ENCODE peak calls at places on chromosome 18, in nine cellular contexts. D, F, W, N, R, Y, S, T and M are unnamed samples.

GRCh38 chr18:78902795-78903435 is 76.7 kb upstream of the SALL3 start:
- DNase-seq in D (no peak), F (no peak), W (no peak), N (no peak), R (no peak), Y (no peak), S (no peak), T (no peak), M (no peak)

GRCh38 chr18:49021433-49022129 is 70.8 kb upstream of the SMAD7 start:
- DNase-seq in D (no peak), F (peak; percentile 84), W (no peak), N (no peak), R (peak; percentile 20), Y (peak; percentile 28), S (peak; percentile 38), T (peak; percentile 91), M (no peak)

GRCh38 chr18:74562080-74562725 is 27.9 kb downstream of the CNDP1 start:
- DNase-seq in D (no peak), F (no peak), W (no peak), N (no peak), R (no peak), Y (no peak), S (no peak), T (no peak), M (no peak)

GRCh38 chr18:4358618-4359017 is 96.5 kb downstream of the DLGAP1 start:
- DNase-seq in D (no peak), F (no peak), W (no peak), N (no peak), R (no peak), Y (no peak), S (no peak), T (no peak), M (no peak)

GRCh38 chr18:60746491-60746890 is 373.9 kb upstream of the MC4R start:
- DNase-seq in D (no peak), F (no peak), W (no peak), N (no peak), R (no peak), Y (no peak), S (no peak), T (no peak), M (no peak)

GRCh38 chr18:40851014-40851429 is 1104.0 kb upstream of the PIK3C3 start:
- DNase-seq in D (no peak), F (peak; percentile 86), W (no peak), N (no peak), R (no peak), Y (no peak), S (no peak), T (no peak), M (no peak)

GRCh38 chr18:58649966-58650816 is 21.1 kb upstream of the MALT1 start:
- DNase-seq in D (no peak), F (peak; percentile 56), W (no peak), N (no peak), R (no peak), Y (peak; percentile 20), S (no peak), T (no peak), M (no peak)

GRCh38 chr18:59700535-59700967 is 3.3 kb upstream of the CCBE1 start:
- DNase-seq in D (no peak), F (no peak), W (no peak), N (no peak), R (no peak), Y (no peak), S (no peak), T (no peak), M (no peak)

GRCh38 chr18:7567487-7568425 is 640 bp downstream of the PTPRM start:
- DNase-seq in D (no peak), F (peak; percentile 54), W (peak; percentile 76), N (no peak), R (peak; percentile 54), Y (no peak), S (no peak), T (peak; percentile 30), M (peak; percentile 11)

GRCh38 chr18:53991202-53991601 is 233.3 kb downstream of the MBD2 start:
- DNase-seq in D (no peak), F (peak; percentile 46), W (no peak), N (no peak), R (no peak), Y (no peak), S (no peak), T (no peak), M (no peak)

GRCh38 chr18:79573921-79574491 is 105.6 kb upstream of the CTDP1 start:
- DNase-seq in D (no peak), F (no peak), W (peak; percentile 38), N (no peak), R (peak; percentile 11), Y (no peak), S (no peak), T (peak; percentile 6), M (no peak)

GRCh38 chr18:37543321-37543720 is 22.3 kb downstream of the CELF4 start:
- DNase-seq in D (no peak), F (no peak), W (no peak), N (no peak), R (no peak), Y (no peak), S (no peak), T (no peak), M (no peak)

GRCh38 chr18:39839782-39840181 is 2115.3 kb upstream of the PIK3C3 start:
- DNase-seq in D (no peak), F (no peak), W (no peak), N (no peak), R (no peak), Y (no peak), S (no peak), T (no peak), M (no peak)

GRCh38 chr18:10265560-10266235 is 188.7 kb upstream of the APCDD1 start:
- DNase-seq in D (no peak), F (no peak), W (no peak), N (no peak), R (no peak), Y (no peak), S (no peak), T (no peak), M (no peak)

GRCh38 chr18:8142932-8143331 is 466.3 kb upstream of the RAB12 start:
- DNase-seq in D (no peak), F (no peak), W (no peak), N (no peak), R (no peak), Y (no peak), S (no peak), T (no peak), M (no peak)

GRCh38 chr18:68387246-68387645 is 327.7 kb downstream of the TMX3 start:
- DNase-seq in D (no peak), F (peak; percentile 25), W (no peak), N (no peak), R (no peak), Y (no peak), S (no peak), T (no peak), M (no peak)

GRCh38 chr18:6397931-6398566 is 16.7 kb downstream of the L3MBTL4 start:
- DNase-seq in D (no peak), F (no peak), W (no peak), N (no peak), R (no peak), Y (no peak), S (no peak), T (no peak), M (no peak)

GRCh38 chr18:76593838-76594237 is 98.8 kb upstream of the ZNF516 start:
- DNase-seq in D (no peak), F (no peak), W (no peak), N (no peak), R (no peak), Y (no peak), S (no peak), T (no peak), M (no peak)
- H3K9me3 ChIP-seq in D (no peaks in the 10 kb centered on the region), F (no peaks in the 10 kb centered on the region), W (no peaks in the 10 kb centered on the region), N (no peaks in the 10 kb centered on the region), R (no peaks in the 10 kb centered on the region), Y (no peaks in the 10 kb centered on the region), S (no peaks in the 10 kb centered on the region), T (no peaks in the 10 kb centered on the region), M (no peaks in the 10 kb centered on the region)

GRCh38 chr18:64337673-64338072 is 188.8 kb upstream of the LINC00305 start:
- DNase-seq in D (no peak), F (no peak), W (no peak), N (no peak), R (no peak), Y (no peak), S (no peak), T (no peak), M (no peak)
- H3K9me3 ChIP-seq in D (no peaks in the 10 kb centered on the region), F (peaks cover 7% of the 10 kb centered on the region), W (no peaks in the 10 kb centered on the region), N (peaks cover 11% of the 10 kb centered on the region), R (no peaks in the 10 kb centered on the region), Y (no peaks in the 10 kb centered on the region), S (no peaks in the 10 kb centered on the region), T (no peaks in the 10 kb centered on the region), M (no peaks in the 10 kb centered on the region)

DNA sequence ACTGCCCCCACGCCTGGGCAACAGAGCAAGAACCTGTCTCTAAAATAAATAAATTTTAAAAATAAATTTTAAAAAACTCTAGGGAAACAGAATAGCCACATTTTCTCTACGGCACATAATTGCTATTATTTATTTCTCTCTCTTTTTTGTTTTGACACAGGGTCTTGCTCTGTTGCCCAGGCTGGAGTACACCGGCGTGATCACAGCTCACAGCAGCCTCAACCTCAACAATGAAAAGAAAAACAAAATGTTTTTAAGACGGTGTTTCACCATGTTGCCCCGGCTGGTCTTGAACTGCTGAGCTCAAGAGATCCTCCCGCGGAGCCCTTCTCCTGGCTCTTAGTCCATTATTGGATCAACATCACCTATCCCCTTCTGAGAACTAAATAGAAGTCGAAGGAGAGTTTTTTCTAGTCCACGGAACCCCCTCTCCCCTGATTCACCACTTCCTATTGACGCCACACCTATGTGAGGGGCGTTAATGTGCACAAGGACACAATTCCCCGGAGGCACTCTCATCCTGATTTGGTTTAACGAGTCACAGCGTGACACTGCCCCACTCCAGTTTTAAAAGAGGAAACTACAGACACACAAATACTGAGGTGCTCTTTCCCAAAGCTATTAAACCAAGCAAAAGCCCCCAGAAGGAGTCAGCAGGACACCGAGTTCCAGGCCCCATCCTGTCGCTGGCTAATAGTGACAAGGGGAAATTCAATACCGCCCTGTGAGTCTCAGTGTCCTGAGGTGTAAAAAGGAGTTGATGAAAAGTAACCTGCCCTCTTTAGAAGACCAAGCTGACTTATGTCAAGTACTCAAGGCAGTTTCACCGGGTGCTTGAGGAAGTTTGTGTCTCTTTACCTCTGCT is 1.1 kb downstream of the NPC1 start:
- DNase-seq in D (no peak), F (peak; percentile 82), W (no peak), N (no peak), R (no peak), Y (peak; percentile 31), S (peak; percentile 41), T (no peak), M (no peak)
- H3K9me3 ChIP-seq in D (no peaks in the 10 kb centered on the region), F (no peaks in the 10 kb centered on the region), W (no peaks in the 10 kb centered on the region), N (no peaks in the 10 kb centered on the region), R (no peaks in the 10 kb centered on the region), Y (no peaks in the 10 kb centered on the region), S (no peaks in the 10 kb centered on the region), T (no peaks in the 10 kb centered on the region), M (no peaks in the 10 kb centered on the region)

GRCh38 chr18:52174220-52174619 is 165.8 kb upstream of the DCC start:
- DNase-seq in D (no peak), F (no peak), W (no peak), N (no peak), R (no peak), Y (no peak), S (no peak), T (no peak), M (no peak)

DNA sequence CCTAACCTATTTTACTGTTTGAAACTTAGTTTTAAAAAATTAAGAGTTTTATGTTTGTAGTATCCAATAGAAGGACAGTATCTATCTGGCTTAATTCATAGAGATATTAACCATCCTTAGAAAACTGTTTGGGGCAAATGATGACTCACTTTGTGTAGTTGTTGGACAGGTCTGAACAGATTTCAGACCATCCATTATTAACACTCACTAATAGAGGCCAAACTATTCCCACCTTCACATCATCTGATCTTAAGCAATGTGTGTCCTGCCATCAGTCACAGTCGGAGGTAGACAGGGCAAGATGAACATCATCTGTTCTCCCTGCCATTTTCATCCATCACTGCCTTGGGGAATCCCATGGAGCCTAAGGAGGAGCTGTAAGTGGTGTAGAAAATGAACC is 164.6 kb upstream of the DCC start:
- DNase-seq in D (no peak), F (peak; percentile 77), W (no peak), N (no peak), R (no peak), Y (no peak), S (no peak), T (no peak), M (no peak)
- H3K9me3 ChIP-seq in D (no peaks in the 10 kb centered on the region), F (no peaks in the 10 kb centered on the region), W (no peaks in the 10 kb centered on the region), N (peaks cover 2% of the 10 kb centered on the region), R (no peaks in the 10 kb centered on the region), Y (no peaks in the 10 kb centered on the region), S (no peaks in the 10 kb centered on the region), T (no peaks in the 10 kb centered on the region), M (no peaks in the 10 kb centered on the region)